ENCODE peak calls at places on chromosomes 13 and 19, in five cellular contexts. S, B, L, M and W are unnamed samples.

GRCh38 chr13:33072282-33072681 is 56.1 kb downstream of the KL start:
- DNase-seq in S (no peak), B (no peak), L (no peak), M (no peak), W (no peak)

GRCh38 chr13:29803221-29803620 is 47.2 kb downstream of the UBL3 start:
- DNase-seq in S (no peak), B (no peak), L (no peak), M (no peak), W (no peak)

GRCh38 chr13:43924549-43925245 is 45.0 kb downstream of the LACC1 start:
- DNase-seq in S (no peak), B (no peak), L (no peak), M (no peak), W (no peak)

GRCh38 chr13:105063676-105064075 is 1471.8 kb downstream of the EFNB2 start:
- DNase-seq in S (no peak), B (no peak), L (no peak), M (no peak), W (no peak)

GRCh38 chr19:23460656-23461055 is 65.4 kb upstream of the ZNF91 start:
- DNase-seq in S (no peak), B (no peak), L (no peak), M (peak; percentile 93), W (no peak)

GRCh38 chr13:100789968-100790367 is 115.4 kb upstream of the TMTC4 start:
- DNase-seq in S (no peak), B (no peak), L (no peak), M (no peak), W (peak; percentile 30)

GRCh38 chr19:2837430-2837829 is 3.8 kb upstream of the ZNF555 start:
- DNase-seq in S (no peak), B (no peak), L (no peak), M (no peak), W (no peak)

GRCh38 chr19:42242071-42242511 is 311 bp downstream of the GSK3A start:
- DNase-seq in S (no peak), B (no peak), L (no peak), M (no peak), W (peak; percentile 12)

GRCh38 chr13:43309301-43309700 is 285.9 kb downstream of the DNAJC15 start:
- DNase-seq in S (no peak), B (no peak), L (no peak), M (no peak), W (no peak)

GRCh38 chr19:771332-771785 is 20.4 kb downstream of the MISP start:
- DNase-seq in S (no peak), B (peak; percentile 64), L (no peak), M (peak; percentile 65), W (peak; percentile 70)

GRCh38 chr19:18137242-18137641 is 15.7 kb upstream of the PIK3R2 start:
- DNase-seq in S (no peak), B (no peak), L (no peak), M (no peak), W (no peak)

GRCh38 chr13:73676550-73677040 is 457.6 kb downstream of the KLF12 start:
- DNase-seq in S (no peak), B (no peak), L (no peak), M (no peak), W (no peak)

GRCh38 chr13:105462981-105463380 is 1072.5 kb downstream of the EFNB2 start:
- DNase-seq in S (no peak), B (no peak), L (no peak), M (no peak), W (peak; percentile 40)

GRCh38 chr19:47232422-47233211 is 1.6 kb upstream of the BBC3 start:
- DNase-seq in S (no peak), B (no peak), L (no peak), M (peak; percentile 87), W (peak; percentile 95)

GRCh38 chr13:47632311-47632710 is 368.8 kb downstream of the SUCLA2 start:
- DNase-seq in S (no peak), B (peak; percentile 43), L (peak; percentile 46), M (no peak), W (no peak)

GRCh38 chr13:65034266-65034665 is 2195.9 kb downstream of the PCDH9 start:
- DNase-seq in S (no peak), B (peak; percentile 26), L (no peak), M (no peak), W (no peak)

GRCh38 chr13:80598189-80598588 is 257.3 kb upstream of the SPRY2 start:
- DNase-seq in S (no peak), B (no peak), L (no peak), M (no peak), W (no peak)

GRCh38 chr13:20134732-20135131 is 26.1 kb downstream of the GJA3 start:
- DNase-seq in S (no peak), B (no peak), L (no peak), M (no peak), W (no peak)

GRCh38 chr13:43319617-43320444 is 296.4 kb downstream of the DNAJC15 start:
- DNase-seq in S (no peak), B (no peak), L (no peak), M (no peak), W (no peak)

GRCh38 chr13:98482476-98483444 is 94.1 kb downstream of the STK24 start:
- DNase-seq in S (no peak), B (no peak), L (no peak), M (no peak), W (peak; percentile 43)

GRCh38 chr19:38078302-38078930 is 145.6 kb downstream of the DPF1 start:
- DNase-seq in S (no peak), B (no peak), L (no peak), M (no peak), W (no peak)

GRCh38 chr13:32164622-32165268 is 133.2 kb downstream of the FRY start:
- DNase-seq in S (peak; percentile 33), B (peak; percentile 71), L (peak; percentile 58), M (peak; percentile 92), W (peak; percentile 76)

GRCh38 chr19:48587387-48587786 is 19.2 kb upstream of the SPACA4 start:
- DNase-seq in S (no peak), B (no peak), L (no peak), M (no peak), W (no peak)

GRCh38 chr13:44575741-44576395 is at the start of gene TSC22D1:
- DNase-seq in S (no peak), B (peak; percentile 33), L (peak; percentile 63), M (peak; percentile 37), W (peak; percentile 66)

DNA sequence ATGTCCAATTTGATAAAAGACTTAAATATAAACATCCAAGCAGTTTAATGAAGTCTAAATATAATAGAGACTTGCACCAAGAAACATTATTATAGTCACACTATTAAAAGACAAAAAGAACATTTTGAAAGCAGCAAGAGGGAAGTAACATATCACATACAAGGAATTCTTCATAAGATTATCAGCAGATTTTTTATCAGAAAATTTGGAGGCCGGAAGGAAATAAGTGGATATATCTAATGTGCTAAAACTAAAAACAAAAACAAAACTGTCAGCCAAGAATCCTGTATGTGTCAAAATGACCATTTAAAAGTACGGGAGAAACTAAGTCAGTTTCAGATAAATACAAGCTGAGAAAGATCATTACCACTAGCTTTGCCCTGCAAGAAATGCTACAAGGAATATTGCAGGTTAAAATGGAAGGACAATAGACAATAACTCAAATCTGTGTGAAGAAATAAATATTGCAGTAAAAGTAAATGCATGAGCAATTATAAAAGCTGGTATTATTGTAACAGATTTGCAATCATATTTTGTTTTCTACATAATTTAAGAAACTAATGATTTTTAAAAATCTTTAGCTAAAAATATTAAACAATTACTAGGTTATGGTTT is 1665.9 kb upstream of the PCDH20 start:
- DNase-seq in S (no peak), B (no peak), L (no peak), M (no peak), W (no peak)
- H2BK12ac ChIP-seq in S (no peak overlapping the region), B (no peak overlapping the region), L (no peak overlapping the region), M (no peak overlapping the region), W (no peak overlapping the region)

DNA sequence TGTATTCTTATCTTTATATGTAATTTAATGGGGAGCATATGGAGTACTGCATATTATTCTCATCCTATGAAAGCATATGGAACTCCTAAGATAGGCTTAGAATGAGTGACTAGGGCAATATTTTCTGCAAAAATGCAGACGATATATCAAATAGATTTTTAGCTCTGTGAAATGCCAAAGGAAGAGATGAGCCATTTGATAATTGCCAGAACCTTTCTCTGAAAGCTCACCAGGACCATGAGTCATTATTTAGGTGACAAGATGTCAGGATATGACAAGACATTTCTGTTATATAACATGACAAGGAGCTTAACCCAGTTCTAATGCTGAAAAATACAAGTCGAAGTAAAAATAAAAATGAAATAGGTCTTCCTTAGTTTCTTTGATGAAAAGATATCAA is 145.0 kb downstream of the SLITRK6 start:
- DNase-seq in S (no peak), B (no peak), L (no peak), M (peak; percentile 48), W (peak; percentile 26)
- H2BK12ac ChIP-seq in S (no peak overlapping the region), B (no peak overlapping the region), L (no peak overlapping the region), M (no peak overlapping the region), W (no peak overlapping the region)

DNA sequence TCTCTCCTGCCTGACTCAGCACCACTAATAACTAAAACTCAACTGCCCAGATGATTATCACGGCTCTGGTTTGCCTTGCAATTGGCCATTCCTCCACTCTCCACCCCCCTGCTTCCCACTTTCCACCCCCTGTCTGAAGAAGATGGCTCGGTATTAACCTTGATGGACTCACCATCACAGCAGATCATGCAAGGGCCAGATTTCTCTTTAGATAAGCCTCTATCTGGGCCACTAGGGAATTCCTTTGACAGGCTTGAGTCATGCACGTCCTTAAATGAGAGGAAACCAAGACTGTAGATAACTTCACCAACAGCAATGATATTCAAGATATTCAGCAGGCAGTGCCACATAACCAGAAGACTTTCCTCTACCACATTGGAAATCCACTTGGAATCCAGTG is 131.1 kb upstream of the NBEA start:
- DNase-seq in S (no peak), B (no peak), L (no peak), M (peak; percentile 60), W (no peak)
- H2BK12ac ChIP-seq in S (no peak overlapping the region), B (no peak overlapping the region), L (no peak overlapping the region), M (no peak overlapping the region), W (no peak overlapping the region)

DNA sequence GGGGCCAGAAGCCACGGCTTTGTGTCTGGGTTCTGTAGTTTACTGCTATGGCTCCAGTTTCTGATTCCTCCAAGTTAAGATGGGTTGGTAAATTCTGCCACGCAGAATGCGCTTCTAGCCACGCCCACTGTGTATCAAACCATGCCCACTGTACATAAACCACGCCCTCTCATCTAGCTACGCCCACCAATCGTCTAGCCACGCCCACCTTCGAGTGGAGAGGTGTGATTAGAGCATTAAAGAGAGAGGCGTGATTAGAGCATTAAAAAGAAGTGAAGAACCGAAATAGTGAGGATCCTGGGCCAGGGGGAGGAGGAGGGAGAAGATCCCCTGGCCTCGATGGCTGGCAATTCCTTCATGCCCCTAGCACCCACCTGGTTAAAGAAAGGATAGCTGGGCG is 43.7 kb upstream of the ADGRE5 start:
- DNase-seq in S (no peak), B (peak; percentile 75), L (peak; percentile 86), M (peak; percentile 36), W (peak; percentile 25)
- H2BK12ac ChIP-seq in S (no peak overlapping the region), B (no peak overlapping the region), L (no peak overlapping the region), M (no peak overlapping the region), W (no peak overlapping the region)